ENCODE peak calls at places on chromosome 11, in seven cellular contexts. J is right lobe of liver, F is cardiac muscle cell, S is nephron progenitor cell, I is GM12864, A is K562, Z is HL-60. G is an unnamed sample.

GRCh38 chr11:108135845-108136599 is 14.7 kb downstream of the ACAT1 start:
- DNase-seq in I (no peak), S (no peak), A (no peak), F (peak), J (no peak), Z (no peak), G (no peak)

GRCh38 chr11:72588656-72589410 is 85.4 kb downstream of the PDE2A start:
- DNase-seq in F (no peak), J (no peak), A (no peak), Z (no peak), S (no peak), I (no peak), G (no peak)

GRCh38 chr11:118175031-118175531 is 1.4 kb downstream of the SCN2B start:
- DNase-seq in I (no peak), A (no peak), Z (no peak), S (no peak), J (peak), F (peak), G (peak)

GRCh38 chr11:32297629-32298028 is 137.7 kb downstream of the WT1 start:
- DNase-seq in A (peak), Z (no peak), I (no peak), J (no peak), S (no peak), F (peak), G (no peak)

GRCh38 chr11:119134389-119134978 is 13.1 kb downstream of the HINFP start:
- DNase-seq in S (no peak), Z (no peak), J (no peak), I (no peak), A (no peak), F (no peak), G (peak)

GRCh38 chr11:56543739-56544138 is 682 bp upstream of the OR5M11 start:
- DNase-seq in J (no peak), S (no peak), Z (no peak), I (no peak), A (no peak), F (no peak), G (no peak)

GRCh38 chr11:105937331-105937730 is 84.7 kb downstream of the MSANTD4 start:
- DNase-seq in A (no peak), S (no peak), J (no peak), F (peak), I (no peak), Z (no peak), G (no peak)

GRCh38 chr11:111521132-111521531 is 6.6 kb downstream of the HOATZ start:
- DNase-seq in Z (no peak), A (no peak), S (no peak), F (no peak), J (no peak), I (no peak), G (no peak)

GRCh38 chr11:57248780-57249383 is 11.8 kb upstream of the APLNR start:
- DNase-seq in J (peak), A (peak), Z (no peak), F (peak), S (peak), I (no peak), G (no peak)

GRCh38 chr11:126766425-126766824 is 234.1 kb downstream of the KIRREL3 start:
- DNase-seq in Z (no peak), I (no peak), J (no peak), F (no peak), A (no peak), S (no peak), G (no peak)

GRCh38 chr11:43404836-43405479 is 46.2 kb downstream of the TTC17 start:
- DNase-seq in I (no peak), A (no peak), S (no peak), Z (no peak), J (no peak), F (no peak), G (no peak)

GRCh38 chr11:31790649-31791048 is 20.5 kb downstream of the PAX6 start:
- DNase-seq in I (no peak), Z (no peak), F (no peak), S (no peak), A (no peak), J (no peak), G (no peak)

GRCh38 chr11:18013790-18014507 is 1.1 kb upstream of the SERGEF start:
- DNase-seq in S (peak), I (no peak), J (no peak), Z (no peak), F (peak), A (no peak), G (no peak)

GRCh38 chr11:65355776-65356393 is 1.3 kb downstream of the TIGD3 start:
- DNase-seq in Z (no peak), J (no peak), F (peak), I (no peak), S (peak), A (no peak), G (no peak)

GRCh38 chr11:18540207-18541009 is 13.7 kb upstream of the TSG101 start:
- DNase-seq in I (no peak), F (peak), A (no peak), J (no peak), S (no peak), Z (no peak), G (no peak)

GRCh38 chr11:13776134-13776815 is 107.8 kb downstream of the FAR1 start:
- DNase-seq in S (peak), I (no peak), A (no peak), F (no peak), J (no peak), Z (no peak), G (no peak)
- TF ChIP-seq CTCF in S (peak), I (peak), A (peak), F (peak), J (no peak), Z (no peak), G (no peak)

DNA sequence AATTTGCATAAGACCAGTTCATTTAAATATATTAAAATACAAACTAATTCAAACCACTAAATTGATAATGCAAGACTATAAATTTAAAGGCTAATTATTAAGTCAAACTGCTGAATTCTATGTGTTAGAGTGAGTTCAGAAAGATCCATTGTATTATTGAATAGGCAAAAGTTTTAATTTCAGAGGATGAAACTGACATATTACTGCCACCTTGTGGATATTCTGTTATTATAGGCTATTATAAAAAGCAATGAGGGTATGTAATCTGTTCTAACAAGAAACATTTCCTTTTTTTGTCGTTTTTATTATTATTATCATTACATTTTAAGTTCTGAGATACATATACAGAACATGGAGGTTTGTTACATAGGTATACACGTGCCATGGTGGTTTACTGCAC is 20.9 kb upstream of the NAALAD2 start:
- DNase-seq in Z (no peak), F (peak), A (no peak), S (no peak), J (no peak), I (no peak), G (no peak)
- TF ChIP-seq CTCF in Z (no peak), F (peak), A (peak), S (peak), J (peak), I (peak), G (peak)

DNA sequence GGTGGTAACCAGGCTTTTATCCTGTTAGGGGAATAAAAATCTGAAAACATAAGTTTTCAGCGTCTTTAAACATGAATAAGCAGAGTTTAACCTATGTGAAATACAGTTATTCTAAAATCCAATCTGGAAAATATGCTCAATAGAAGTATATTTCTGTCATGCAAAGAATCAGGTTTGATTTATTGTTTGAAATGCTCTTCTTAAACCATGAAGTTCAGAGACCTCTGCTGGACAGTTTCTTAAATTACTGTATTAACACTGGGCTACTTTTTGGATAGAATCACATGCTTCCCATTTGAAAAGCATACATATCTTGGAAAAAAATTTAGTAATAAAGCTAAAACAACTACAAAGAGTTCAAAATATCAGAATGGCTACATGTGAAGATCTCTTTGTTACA is 25.4 kb downstream of the APIP start:
- DNase-seq in A (peak), Z (no peak), S (no peak), J (no peak), I (no peak), F (peak), G (no peak)
- TF ChIP-seq CTCF in A (peak), Z (peak), S (no peak), J (peak), I (peak), F (peak), G (peak)

GRCh38 chr11:134443246-134443645 is 31.2 kb upstream of the B3GAT1 start:
- DNase-seq in I (no peak), F (no peak), S (no peak), Z (no peak), J (no peak), A (no peak), G (no peak)
- TF ChIP-seq CTCF in I (no peak), F (no peak), S (no peak), Z (no peak), J (no peak), A (no peak), G (no peak)

GRCh38 chr11:71488086-71488967 is 35.3 kb downstream of the NADSYN1 start:
- DNase-seq in I (no peak), J (no peak), A (peak), Z (no peak), S (no peak), F (peak), G (peak)
- TF ChIP-seq CTCF in I (no peak), J (no peak), A (no peak), Z (no peak), S (no peak), F (no peak), G (no peak)

GRCh38 chr11:132405728-132406127 is 1035.3 kb downstream of the NTM start:
- DNase-seq in A (no peak), S (no peak), J (no peak), I (no peak), F (no peak), Z (no peak), G (no peak)

GRCh38 chr11:132396318-132396717 is 1025.9 kb downstream of the NTM start:
- DNase-seq in Z (no peak), I (no peak), F (no peak), A (no peak), S (no peak), J (no peak), G (no peak)

DNA sequence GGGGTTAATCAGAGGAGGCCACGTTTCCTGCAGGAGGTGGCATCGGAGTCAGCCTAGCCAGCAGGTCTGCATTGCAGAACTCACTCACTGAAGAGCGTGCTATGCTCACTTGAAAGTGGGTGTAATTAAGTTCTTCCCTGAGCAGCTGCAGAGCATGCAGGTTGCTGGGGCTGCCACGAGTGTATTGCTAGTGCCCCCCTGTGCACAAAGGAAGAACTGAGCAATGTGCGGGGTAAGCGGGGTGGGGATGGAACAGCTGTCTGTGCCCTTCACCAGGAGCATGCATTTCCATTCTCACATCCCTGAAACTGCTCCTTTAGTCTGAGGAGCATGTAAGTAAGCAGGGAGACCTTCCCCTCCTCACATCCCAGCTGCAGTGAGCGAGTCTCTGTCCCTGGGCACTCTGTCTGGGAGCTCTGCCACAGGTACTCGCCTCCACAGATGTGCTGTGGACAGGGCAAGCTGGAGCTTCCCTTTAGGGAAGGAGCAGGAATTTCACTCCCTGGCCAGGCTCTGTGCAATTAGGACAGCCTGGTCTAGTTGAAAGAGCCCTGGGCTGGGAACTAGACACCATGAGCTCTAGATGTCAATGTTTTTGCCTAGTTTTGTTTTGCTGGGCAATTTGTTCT is 1031.8 kb downstream of the NTM start:
- DNase-seq in A (no peak), J (peak), I (peak), F (peak), Z (no peak), S (peak), G (no peak)
- TF ChIP-seq CTCF in A (no peak), J (peak), I (peak), F (peak), Z (no peak), S (peak), G (no peak)

GRCh38 chr11:114276077-114276476 is 20.1 kb upstream of the NNMT start:
- DNase-seq in Z (no peak), I (no peak), J (no peak), A (no peak), S (no peak), F (no peak), G (no peak)

GRCh38 chr11:114279778-114280532 is 16.2 kb upstream of the NNMT start:
- DNase-seq in A (no peak), Z (no peak), I (no peak), F (peak), J (no peak), S (no peak), G (no peak)

GRCh38 chr11:114275295-114275694 is 20.9 kb upstream of the NNMT start:
- DNase-seq in Z (no peak), F (no peak), I (no peak), S (no peak), A (no peak), J (no peak), G (no peak)

GRCh38 chr11:114278342-114279065 is 17.7 kb upstream of the NNMT start:
- DNase-seq in J (no peak), S (no peak), A (no peak), I (no peak), Z (no peak), F (no peak), G (no peak)

GRCh38 chr11:114277637-114278341 is 18.4 kb upstream of the NNMT start:
- DNase-seq in A (no peak), J (peak), S (no peak), I (no peak), F (no peak), Z (no peak), G (no peak)
- TF ChIP-seq CTCF in A (no peak), J (peak), S (no peak), I (no peak), F (no peak), Z (no peak), G (no peak)

GRCh38 chr11:1837171-1838076 is 1.4 kb upstream of the TNNI2 start:
- DNase-seq in F (peak), I (peak), J (no peak), S (peak), Z (no peak), A (peak), G (peak)

GRCh38 chr11:1839204-1839923 is 583 bp downstream of the TNNI2 start:
- DNase-seq in F (no peak), S (no peak), J (no peak), Z (no peak), A (no peak), I (no peak), G (no peak)

GRCh38 chr11:1836011-1836945 is 1.5 kb downstream of the SYT8 start:
- DNase-seq in Z (no peak), I (no peak), J (no peak), F (no peak), S (no peak), A (no peak), G (no peak)

GRCh38 chr11:1838426-1839131 is at the start of gene TNNI2:
- DNase-seq in F (no peak), I (no peak), S (no peak), J (no peak), Z (no peak), A (no peak), G (no peak)

GRCh38 chr11:1838077-1838425 is 730 bp upstream of the TNNI2 start:
- DNase-seq in F (no peak), I (no peak), A (no peak), S (no peak), Z (no peak), J (no peak), G (no peak)
- TF ChIP-seq CTCF in F (no peak), I (no peak), A (no peak), S (no peak), Z (no peak), J (no peak), G (peak)